ENCODE peak calls at places on chromosomes 13 and 19, in five cellular contexts. One of them, this sample, is unnamed.

GRCh38 chr13:24050292-24050711 is 110.2 kb upstream of the SPATA13 start:
- DNase-seq in H1: no peak
- DNase-seq in GM12878: no peak
- DNase-seq in K562: no peak
- DNase-seq in HepG2: no peak
- DNase-seq in this sample: no peak

GRCh38 chr13:41513600-41513999 is 56.2 kb downstream of the RGCC start:
- DNase-seq in GM12878: no peak
- DNase-seq in H1: no peak
- DNase-seq in HepG2: no peak
- DNase-seq in K562: no peak
- DNase-seq in this sample: no peak

GRCh38 chr13:98798849-98799645 is 46.6 kb upstream of the SLC15A1 start:
- DNase-seq in HepG2: peak
- DNase-seq in GM12878: no peak
- DNase-seq in H1: no peak
- DNase-seq in K562: no peak
- DNase-seq in this sample: no peak

GRCh38 chr13:27264181-27264580 is 6.4 kb upstream of the RASL11A start:
- DNase-seq in HepG2: no peak
- DNase-seq in K562: no peak
- DNase-seq in GM12878: no peak
- DNase-seq in H1: no peak
- DNase-seq in this sample: peak

GRCh38 chr13:99417821-99418662 is 83.2 kb upstream of the TM9SF2 start:
- DNase-seq in GM12878: no peak
- DNase-seq in K562: no peak
- DNase-seq in HepG2: no peak
- DNase-seq in H1: no peak
- DNase-seq in this sample: no peak

GRCh38 chr19:35657904-35658700 is 8.2 kb upstream of the UPK1A start:
- DNase-seq in K562: no peak
- DNase-seq in H1: no peak
- DNase-seq in HepG2: no peak
- DNase-seq in GM12878: no peak
- DNase-seq in this sample: no peak

GRCh38 chr19:58519087-58519354 is 589 bp downstream of the ZBTB45 start:
- DNase-seq in HepG2: peak
- DNase-seq in GM12878: no peak
- DNase-seq in K562: peak
- DNase-seq in H1: no peak
- DNase-seq in this sample: peak

GRCh38 chr13:60044321-60044720 is 119.4 kb downstream of the DIAPH3 start:
- DNase-seq in GM12878: no peak
- DNase-seq in K562: no peak
- DNase-seq in HepG2: no peak
- DNase-seq in H1: no peak
- DNase-seq in this sample: no peak

GRCh38 chr13:77535448-77535847 is at the start of gene SCEL:
- DNase-seq in K562: no peak
- DNase-seq in HepG2: no peak
- DNase-seq in H1: no peak
- DNase-seq in GM12878: no peak
- DNase-seq in this sample: no peak

GRCh38 chr19:15379996-15380647 is 535 bp upstream of the AKAP8 start:
- DNase-seq in K562: peak
- DNase-seq in HepG2: peak
- DNase-seq in GM12878: no peak
- DNase-seq in H1: peak
- DNase-seq in this sample: no peak

GRCh38 chr19:58229255-58229639 is 533 bp downstream of the ZNF544 start:
- DNase-seq in K562: peak
- DNase-seq in HepG2: peak
- DNase-seq in H1: no peak
- DNase-seq in GM12878: no peak
- DNase-seq in this sample: peak

GRCh38 chr13:51739403-51740112 is 64.4 kb downstream of the DHRS12 start:
- DNase-seq in GM12878: no peak
- DNase-seq in HepG2: no peak
- DNase-seq in K562: no peak
- DNase-seq in H1: no peak
- DNase-seq in this sample: no peak

GRCh38 chr13:27269114-27269665 is 1.4 kb upstream of the RASL11A start:
- DNase-seq in H1: no peak
- DNase-seq in GM12878: no peak
- DNase-seq in HepG2: no peak
- DNase-seq in K562: no peak
- DNase-seq in this sample: no peak

GRCh38 chr13:80654638-80655249 is 313.8 kb upstream of the SPRY2 start:
- DNase-seq in H1: no peak
- DNase-seq in K562: peak
- DNase-seq in HepG2: no peak
- DNase-seq in GM12878: no peak
- DNase-seq in this sample: no peak

GRCh38 chr13:41603917-41604316 is 146.6 kb downstream of the RGCC start:
- DNase-seq in K562: peak
- DNase-seq in H1: no peak
- DNase-seq in GM12878: no peak
- DNase-seq in HepG2: no peak
- DNase-seq in this sample: no peak

GRCh38 chr19:48468806-48469055 is 438 bp upstream of the CYTH2 start:
- DNase-seq in GM12878: no peak
- DNase-seq in H1: no peak
- DNase-seq in HepG2: no peak
- DNase-seq in K562: no peak
- DNase-seq in this sample: no peak

GRCh38 chr19:9913237-9914000 is 22.9 kb downstream of the OLFM2 start:
- DNase-seq in K562: peak
- DNase-seq in HepG2: no peak
- DNase-seq in GM12878: no peak
- DNase-seq in H1: no peak
- DNase-seq in this sample: peak

GRCh38 chr19:43950834-43951626 is at the start of gene ZNF221:
- DNase-seq in H1: peak
- DNase-seq in GM12878: peak
- DNase-seq in HepG2: peak
- DNase-seq in K562: peak
- DNase-seq in this sample: peak

GRCh38 chr13:21733475-21734311 is 62.8 kb downstream of the FGF9 start:
- DNase-seq in GM12878: no peak
- DNase-seq in K562: no peak
- DNase-seq in H1: peak
- DNase-seq in HepG2: no peak
- DNase-seq in this sample: no peak

GRCh38 chr13:20415288-20415644 is 110.4 kb downstream of the CRYL1 start:
- DNase-seq in K562: no peak
- DNase-seq in HepG2: no peak
- DNase-seq in GM12878: no peak
- DNase-seq in H1: no peak
- DNase-seq in this sample: no peak

GRCh38 chr13:20414475-20415287 is 111.0 kb downstream of the CRYL1 start:
- DNase-seq in H1: no peak
- DNase-seq in K562: no peak
- DNase-seq in HepG2: no peak
- DNase-seq in GM12878: no peak
- DNase-seq in this sample: peak

GRCh38 chr13:20411638-20412342 is 113.9 kb downstream of the CRYL1 start:
- DNase-seq in GM12878: peak
- DNase-seq in HepG2: no peak
- DNase-seq in H1: no peak
- DNase-seq in K562: no peak
- DNase-seq in this sample: no peak

GRCh38 chr13:20410726-20411125 is 114.9 kb downstream of the CRYL1 start:
- DNase-seq in H1: no peak
- DNase-seq in HepG2: no peak
- DNase-seq in GM12878: no peak
- DNase-seq in K562: no peak
- DNase-seq in this sample: no peak

GRCh38 chr13:20412761-20413355 is 112.8 kb downstream of the CRYL1 start:
- DNase-seq in K562: no peak
- DNase-seq in GM12878: no peak
- DNase-seq in H1: peak
- DNase-seq in HepG2: no peak
- DNase-seq in this sample: no peak
- TF ChIP-seq MAX in K562: no peak
- TF ChIP-seq MAX in GM12878: no peak
- TF ChIP-seq MAX in H1: peak
- TF ChIP-seq MAX in HepG2: no peak
- TF ChIP-seq MAX in this sample: no peak

GRCh38 chr13:113559901-113560644 is 24.5 kb upstream of the TFDP1 start:
- DNase-seq in GM12878: no peak
- DNase-seq in HepG2: no peak
- DNase-seq in H1: no peak
- DNase-seq in K562: no peak
- DNase-seq in this sample: no peak

GRCh38 chr13:113562085-113562749 is 22.3 kb upstream of the TFDP1 start:
- DNase-seq in HepG2: peak
- DNase-seq in GM12878: no peak
- DNase-seq in H1: peak
- DNase-seq in K562: peak
- DNase-seq in this sample: peak

GRCh38 chr13:113560645-113561416 is 23.7 kb upstream of the TFDP1 start:
- DNase-seq in HepG2: no peak
- DNase-seq in K562: no peak
- DNase-seq in H1: no peak
- DNase-seq in GM12878: no peak
- DNase-seq in this sample: no peak

GRCh38 chr13:113562866-113563265 is 21.7 kb upstream of the TFDP1 start:
- DNase-seq in H1: no peak
- DNase-seq in K562: no peak
- DNase-seq in GM12878: no peak
- DNase-seq in HepG2: no peak
- DNase-seq in this sample: no peak

GRCh38 chr13:113561417-113562084 is 23.0 kb upstream of the TFDP1 start:
- DNase-seq in H1: no peak
- DNase-seq in HepG2: no peak
- DNase-seq in K562: no peak
- DNase-seq in GM12878: no peak
- DNase-seq in this sample: no peak
- TF ChIP-seq GABPA in H1: no peak
- TF ChIP-seq GABPA in HepG2: no peak
- TF ChIP-seq GABPA in K562: no peak
- TF ChIP-seq GABPA in GM12878: no peak
- TF ChIP-seq GABPA in this sample: no peak

DNA sequence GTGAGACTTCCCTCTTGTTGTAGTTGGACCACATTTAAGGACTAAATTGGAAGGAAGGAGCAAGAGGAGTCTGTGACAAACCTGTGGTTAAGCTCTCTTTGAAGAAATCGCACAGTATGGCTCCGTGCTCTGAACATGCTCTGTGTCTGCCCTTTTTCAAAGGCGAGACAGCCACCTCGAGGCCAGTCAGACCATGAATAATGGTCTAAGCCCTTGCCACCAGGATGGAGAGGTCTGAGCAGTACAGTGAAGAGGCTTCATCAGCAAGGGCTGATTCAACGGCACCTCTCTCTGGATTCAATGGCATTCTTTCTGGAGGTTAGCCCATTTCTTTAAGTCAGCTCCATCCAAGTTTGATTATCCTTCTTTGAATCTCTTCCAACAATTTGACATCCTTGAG is 30.9 kb downstream of the FAM216B start:
- DNase-seq in H1: no peak
- DNase-seq in K562: no peak
- DNase-seq in GM12878: no peak
- DNase-seq in HepG2: no peak
- DNase-seq in this sample: no peak
- TF ChIP-seq CTCF in H1: no peak
- TF ChIP-seq CTCF in K562: no peak
- TF ChIP-seq CTCF in GM12878: no peak
- TF ChIP-seq CTCF in HepG2: peak
- TF ChIP-seq CTCF in this sample: no peak

GRCh38 chr19:13057147-13057572 is 45.5 kb downstream of the LYL1 start:
- DNase-seq in HepG2: peak
- DNase-seq in GM12878: no peak
- DNase-seq in H1: no peak
- DNase-seq in K562: no peak
- DNase-seq in this sample: no peak
- TF ChIP-seq MAX in HepG2: no peak
- TF ChIP-seq MAX in GM12878: no peak
- TF ChIP-seq MAX in H1: no peak
- TF ChIP-seq MAX in K562: no peak
- TF ChIP-seq MAX in this sample: no peak

GRCh38 chr13:86445584-86446140 is 646.4 kb upstream of the SLITRK6 start:
- DNase-seq in H1: no peak
- DNase-seq in HepG2: no peak
- DNase-seq in GM12878: no peak
- DNase-seq in K562: no peak
- DNase-seq in this sample: no peak
- TF ChIP-seq GABPA in H1: no peak
- TF ChIP-seq GABPA in HepG2: no peak
- TF ChIP-seq GABPA in GM12878: no peak
- TF ChIP-seq GABPA in K562: no peak
- TF ChIP-seq GABPA in this sample: no peak

This sample was measured in SK-N-SH.